ENCODE peak calls at places on chromosomes 12 and 14, in nine cellular contexts. Q is psoas muscle; F is progenitor cell of endocrine pancreas; S is GM06990; E is foreskin keratinocyte; C is CD4-positive, alpha-beta T cell; G is Peyer's patch; R is fibroblast of villous mesenchyme; Y is omental fat pad. D is an unnamed sample.

GRCh38 chr12:113070117-113070906 is 13.8 kb downstream of the DTX1 start:
- DNase-seq in Q (no peak), F (no peak), S (peak; percentile 69), E (no peak), C (no peak), G (no peak), R (no peak), Y (no peak), D (no peak)

GRCh38 chr14:61151276-61151675 is 129.9 kb downstream of the TMEM30B start:
- DNase-seq in Q (no peak), F (no peak), S (no peak), E (no peak), C (no peak), G (no peak), R (no peak), Y (no peak), D (no peak)

GRCh38 chr12:132286912-132287311 is 42.5 kb downstream of the GALNT9 start:
- DNase-seq in Q (peak; percentile 11), F (no peak), S (no peak), E (no peak), C (no peak), G (no peak), R (no peak), Y (no peak), D (no peak)

GRCh38 chr14:81927069-81927468 is 393.4 kb upstream of the SEL1L start:
- DNase-seq in Q (no peak), F (no peak), S (no peak), E (no peak), C (no peak), G (no peak), R (no peak), Y (no peak), D (no peak)

GRCh38 chr12:6772729-6773661 is 675 bp downstream of the LAG3 start:
- DNase-seq in Q (no peak), F (no peak), S (no peak), E (no peak), C (no peak), G (no peak), R (no peak), Y (no peak), D (no peak)

GRCh38 chr12:67222302-67222701 is 46.9 kb upstream of the CAND1 start:
- DNase-seq in Q (no peak), F (no peak), S (no peak), E (no peak), C (no peak), G (no peak), R (peak; percentile 18), Y (no peak), D (no peak)

GRCh38 chr14:105076805-105077648 is 11.8 kb upstream of the GPR132 start:
- DNase-seq in Q (no peak), F (no peak), S (no peak), E (no peak), C (no peak), G (no peak), R (no peak), Y (no peak), D (no peak)

GRCh38 chr12:92446082-92446460 is 256.7 kb upstream of the PLEKHG7 start:
- DNase-seq in Q (no peak), F (no peak), S (no peak), E (peak; percentile 75), C (no peak), G (no peak), R (no peak), Y (no peak), D (no peak)

GRCh38 chr14:93941293-93941910 is 14.3 kb downstream of the FAM181A start:
- DNase-seq in Q (no peak), F (no peak), S (no peak), E (peak; percentile 69), C (no peak), G (no peak), R (peak; percentile 24), Y (no peak), D (no peak)

GRCh38 chr12:12592930-12593329 is 18.7 kb upstream of the CREBL2 start:
- DNase-seq in Q (no peak), F (no peak), S (no peak), E (no peak), C (no peak), G (no peak), R (no peak), Y (no peak), D (no peak)

GRCh38 chr12:125185740-125186470 is 120.7 kb downstream of the AACS start:
- DNase-seq in Q (peak; percentile 65), F (peak; percentile 69), S (peak; percentile 72), E (no peak), C (no peak), G (peak; percentile 73), R (peak; percentile 76), Y (no peak), D (peak; percentile 69)

GRCh38 chr12:76303989-76304460 is 44.2 kb downstream of the BBS10 start:
- DNase-seq in Q (no peak), F (no peak), S (no peak), E (no peak), C (no peak), G (no peak), R (peak; percentile 46), Y (no peak), D (no peak)

GRCh38 chr14:103483600-103483999 is 39.0 kb downstream of the CKB start:
- DNase-seq in Q (no peak), F (no peak), S (no peak), E (peak; percentile 81), C (no peak), G (no peak), R (peak; percentile 67), Y (peak; percentile 34), D (no peak)

GRCh38 chr14:91241848-91242247 is 2.7 kb downstream of the GPR68 start:
- DNase-seq in Q (no peak), F (no peak), S (peak; percentile 43), E (no peak), C (no peak), G (no peak), R (no peak), Y (no peak), D (no peak)

GRCh38 chr12:59372971-59373370 is 222.9 kb upstream of the SLC16A7 start:
- DNase-seq in Q (no peak), F (no peak), S (no peak), E (peak; percentile 6), C (no peak), G (no peak), R (peak; percentile 5), Y (no peak), D (no peak)

GRCh38 chr12:71440393-71441349 is 1.1 kb downstream of the LGR5 start:
- DNase-seq in Q (no peak), F (no peak), S (no peak), E (no peak), C (no peak), G (peak; percentile 76), R (no peak), Y (no peak), D (no peak)

GRCh38 chr14:74932401-74932901 is 9.4 kb upstream of the RPS6KL1 start:
- DNase-seq in Q (peak; percentile 26), F (no peak), S (no peak), E (no peak), C (no peak), G (no peak), R (no peak), Y (no peak), D (no peak)

DNA sequence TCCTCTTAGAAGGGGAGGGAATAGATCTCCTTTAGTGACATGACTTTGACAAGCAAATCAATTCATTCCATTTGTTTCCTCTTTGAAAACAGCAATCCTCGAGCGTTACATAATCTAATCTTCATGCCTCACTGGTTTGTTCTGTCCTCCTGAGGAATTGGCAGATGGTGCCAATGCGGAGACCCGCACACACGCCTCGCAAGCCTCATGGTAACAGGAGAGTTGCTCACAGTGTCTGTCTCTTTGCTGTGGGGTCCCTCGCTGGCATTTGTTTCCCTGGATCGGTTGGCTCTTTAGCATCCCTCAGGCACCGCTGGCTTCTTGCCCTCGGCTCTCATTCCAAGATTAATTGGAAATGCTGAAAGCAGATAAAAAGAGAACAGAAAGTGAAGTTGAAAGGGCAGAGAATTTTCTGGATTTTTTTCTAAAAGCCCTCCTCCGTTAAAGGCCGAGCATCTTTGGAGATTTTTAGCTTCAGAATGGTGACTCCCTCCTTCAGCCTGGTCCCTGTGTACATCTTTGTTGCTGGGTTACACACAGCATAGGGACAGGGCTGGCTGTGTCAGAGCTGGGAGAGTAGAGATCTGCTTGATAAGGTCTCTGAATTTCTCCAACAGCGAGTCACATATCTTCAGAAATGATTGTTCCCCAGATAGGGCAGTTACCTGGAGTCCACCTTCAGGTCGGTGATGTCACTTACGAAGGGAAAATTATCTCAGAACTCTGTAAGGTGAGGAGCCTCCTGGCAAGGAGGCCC is 10.1 kb upstream of the CABP1 start:
- DNase-seq in Q (no peak), F (no peak), S (no peak), E (no peak), C (no peak), G (no peak), R (no peak), Y (no peak), D (no peak)
- TF ChIP-seq CTCF in Q (no peak), F (no peak), S (no peak), E (no peak), C (no peak), G (no peak), R (no peak), Y (no peak), D (no peak)

DNA sequence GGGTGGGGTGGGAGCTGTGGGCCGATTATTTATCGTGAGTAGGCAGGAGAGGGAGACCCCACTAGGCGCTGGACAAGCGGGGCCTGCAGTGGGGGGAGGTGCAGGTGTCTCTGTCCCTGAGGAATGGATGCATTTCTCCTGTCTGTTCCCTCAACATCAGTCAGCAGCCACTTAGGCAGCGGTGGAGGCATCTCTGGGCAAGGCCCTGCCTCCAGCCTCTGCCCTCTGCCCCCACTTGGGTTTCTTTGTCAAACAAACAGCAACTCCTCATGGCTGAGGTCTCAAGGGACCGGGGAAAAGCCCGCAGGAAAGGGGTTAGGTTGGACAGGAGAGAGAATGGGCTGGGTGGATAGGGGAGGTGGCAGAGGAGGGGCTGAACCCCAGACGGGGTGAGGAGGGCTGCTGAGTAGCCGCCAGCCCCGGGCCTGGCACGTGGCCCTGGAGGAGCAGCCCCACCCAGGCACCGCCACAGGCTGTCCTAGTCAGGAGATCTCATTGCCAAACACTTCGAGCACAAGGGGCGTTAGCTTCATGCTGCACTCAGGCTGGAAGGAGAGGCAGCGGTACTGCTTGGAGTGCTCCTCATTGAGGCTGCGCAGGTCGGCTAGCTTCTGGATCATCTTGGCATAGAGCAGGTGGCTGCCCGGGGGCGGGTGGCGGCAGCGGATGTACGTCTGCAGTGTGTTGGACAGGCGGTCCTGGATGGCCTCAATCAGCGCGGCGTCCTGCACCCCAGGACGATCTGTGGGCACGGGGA is 24.7 kb upstream of the HDAC7 start:
- DNase-seq in Q (peak; percentile 52), F (no peak), S (no peak), E (no peak), C (no peak), G (peak; percentile 60), R (peak; percentile 53), Y (no peak), D (no peak)
- TF ChIP-seq CTCF in Q (no peak), F (no peak), S (no peak), E (no peak), C (no peak), G (no peak), R (no peak), Y (no peak), D (no peak)

GRCh38 chr12:74394647-74395046 is 143.0 kb upstream of the ATXN7L3B start:
- DNase-seq in Q (no peak), F (no peak), S (no peak), E (no peak), C (no peak), G (no peak), R (no peak), Y (no peak), D (no peak)
- TF ChIP-seq CTCF in Q (no peak), F (no peak), S (no peak), E (no peak), C (no peak), G (no peak), R (no peak), Y (no peak), D (no peak)

GRCh38 chr14:100679707-100680438 is 46.8 kb upstream of the DLK1 start:
- DNase-seq in Q (peak; percentile 59), F (no peak), S (no peak), E (no peak), C (no peak), G (no peak), R (peak; percentile 96), Y (no peak), D (no peak)
- TF ChIP-seq CTCF in Q (no peak), F (no peak), S (no peak), E (no peak), C (no peak), G (no peak), R (peak; percentile 47), Y (no peak), D (no peak)

D was measured in neural crest cell.